ENCODE peak calls at places on chromosomes 3 and 15, in four cellular contexts. One of them, this sample, is unnamed. For H3K4me1, the result is how much of the 10 kb centered on the place peaks cover.

GRCh38 chr3:113468536-113468935 is 27.2 kb upstream of the CFAP44 start:
- DNase-seq in neural progenitor cell: no peak
- DNase-seq in GM23248: no peak
- DNase-seq in MM.1S: no peak
- DNase-seq in this sample: peak

GRCh38 chr3:119945286-119945685 is 149.0 kb downstream of the GSK3B start:
- DNase-seq in MM.1S: no peak
- DNase-seq in GM23248: no peak
- DNase-seq in neural progenitor cell: no peak
- DNase-seq in this sample: peak

GRCh38 chr3:151328298-151329036 is 882 bp downstream of the P2RY13 start:
- DNase-seq in neural progenitor cell: no peak
- DNase-seq in GM23248: peak
- DNase-seq in MM.1S: no peak
- DNase-seq in this sample: no peak

GRCh38 chr15:68316061-68316804 is 38.7 kb downstream of the FEM1B start:
- DNase-seq in neural progenitor cell: peak
- DNase-seq in GM23248: no peak
- DNase-seq in MM.1S: no peak
- DNase-seq in this sample: no peak

GRCh38 chr15:98943609-98944111 is 63.9 kb downstream of the PGPEP1L start:
- DNase-seq in GM23248: peak
- DNase-seq in MM.1S: no peak
- DNase-seq in neural progenitor cell: no peak
- DNase-seq in this sample: no peak

GRCh38 chr15:91329914-91330313 is 229.9 kb downstream of the SV2B start:
- DNase-seq in neural progenitor cell: no peak
- DNase-seq in GM23248: no peak
- DNase-seq in MM.1S: no peak
- DNase-seq in this sample: no peak

GRCh38 chr15:29207027-29207757 is 62.4 kb downstream of the NSMCE3 start:
- DNase-seq in MM.1S: no peak
- DNase-seq in neural progenitor cell: no peak
- DNase-seq in GM23248: no peak
- DNase-seq in this sample: no peak

GRCh38 chr3:186427627-186428026 is 65.6 kb upstream of the DGKG start:
- DNase-seq in GM23248: no peak
- DNase-seq in MM.1S: peak
- DNase-seq in neural progenitor cell: no peak
- DNase-seq in this sample: no peak

GRCh38 chr3:170270282-170270891 is 48.2 kb downstream of the PRKCI start:
- DNase-seq in GM23248: no peak
- DNase-seq in neural progenitor cell: no peak
- DNase-seq in MM.1S: no peak
- DNase-seq in this sample: no peak

GRCh38 chr3:150599611-150600297 is 3.4 kb upstream of the SELENOT start:
- DNase-seq in GM23248: peak
- DNase-seq in neural progenitor cell: no peak
- DNase-seq in MM.1S: peak
- DNase-seq in this sample: peak

GRCh38 chr15:101578443-101578894 is 73.7 kb downstream of the TM2D3 start:
- DNase-seq in GM23248: peak
- DNase-seq in MM.1S: peak
- DNase-seq in neural progenitor cell: peak
- DNase-seq in this sample: peak

GRCh38 chr15:68789041-68789920 is 31.4 kb downstream of the ANP32A start:
- DNase-seq in MM.1S: no peak
- DNase-seq in neural progenitor cell: no peak
- DNase-seq in GM23248: no peak
- DNase-seq in this sample: no peak

GRCh38 chr3:12557472-12558105 is 702 bp downstream of the MKRN2 start:
- DNase-seq in MM.1S: no peak
- DNase-seq in GM23248: peak
- DNase-seq in neural progenitor cell: no peak
- DNase-seq in this sample: peak

GRCh38 chr15:70012895-70013294 is 84.8 kb downstream of the TLE3 start:
- DNase-seq in neural progenitor cell: no peak
- DNase-seq in GM23248: no peak
- DNase-seq in MM.1S: no peak
- DNase-seq in this sample: no peak
- H3K4me1 ChIP-seq in neural progenitor cell: under half
- H3K4me1 ChIP-seq in GM23248: under half
- H3K4me1 ChIP-seq in MM.1S: under half
- H3K4me1 ChIP-seq in this sample: under half

DNA sequence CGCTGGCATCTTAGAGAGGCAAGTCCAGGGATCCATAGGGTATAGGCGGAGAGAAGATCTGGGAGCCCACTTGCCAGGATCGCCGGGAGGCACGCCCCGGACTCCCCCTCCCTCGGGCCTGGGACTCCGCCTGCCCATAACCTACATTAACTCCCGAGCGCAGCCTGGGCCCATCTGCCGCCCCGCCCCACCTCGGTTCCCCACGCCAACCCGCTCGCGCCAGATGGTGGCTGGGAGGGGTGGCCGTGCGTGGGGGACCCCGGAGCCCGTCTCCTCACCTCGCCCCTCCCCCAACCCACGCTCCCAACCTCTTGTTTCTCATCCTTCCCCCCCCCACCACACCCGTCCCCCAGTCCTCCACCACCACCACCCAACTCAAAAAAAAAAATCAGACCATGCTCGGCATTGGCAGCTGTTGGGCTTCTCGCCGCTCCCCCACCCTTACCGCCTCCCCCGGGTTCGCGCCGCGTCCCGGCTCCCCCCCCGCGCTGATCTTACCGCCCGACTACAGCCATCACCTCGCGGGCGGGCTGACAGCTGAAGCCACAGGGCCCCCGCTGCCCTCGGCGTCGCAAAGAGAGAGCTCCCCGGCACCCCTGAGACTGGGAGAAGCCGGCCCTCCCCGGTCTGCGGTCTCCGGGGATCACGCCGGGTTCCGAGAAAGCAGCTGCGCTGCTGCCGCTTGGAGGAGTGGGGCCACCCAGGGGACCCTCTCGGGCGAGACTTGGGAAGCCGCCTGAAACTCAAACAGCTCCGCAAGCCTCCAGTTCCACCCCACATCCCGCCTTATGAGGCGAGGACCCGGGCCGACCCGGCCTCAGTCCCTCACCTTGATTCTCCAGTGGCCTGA is 1.4 kb upstream of the DLL4 start:
- DNase-seq in GM23248: peak
- DNase-seq in MM.1S: peak
- DNase-seq in neural progenitor cell: no peak
- DNase-seq in this sample: no peak
- TF ChIP-seq EZH2 in GM23248: no peak
- TF ChIP-seq EZH2 in MM.1S: no peak
- TF ChIP-seq EZH2 in neural progenitor cell: peak
- TF ChIP-seq EZH2 in this sample: peak

DNA sequence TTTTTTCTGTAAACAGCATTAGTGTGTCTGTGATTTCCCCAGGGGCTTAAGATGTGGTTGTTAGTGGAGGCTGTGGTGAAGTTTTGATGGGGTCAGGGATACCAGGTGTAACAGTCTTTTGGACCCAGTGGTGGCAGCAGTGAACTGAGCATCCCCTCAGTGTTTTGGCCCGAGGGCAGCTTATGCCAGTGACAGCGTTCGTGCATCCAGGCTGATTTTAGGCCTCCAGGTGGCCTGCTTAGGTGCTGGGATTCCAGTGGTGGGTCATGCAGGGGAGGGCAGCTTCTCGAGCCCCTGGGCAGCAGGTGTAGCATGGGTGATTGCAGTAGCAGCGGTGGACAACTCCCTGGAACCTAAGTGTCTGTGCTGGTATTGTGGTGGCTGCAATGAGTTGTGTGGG is 29.2 kb downstream of the STT3B start:
- DNase-seq in neural progenitor cell: peak
- DNase-seq in MM.1S: no peak
- DNase-seq in GM23248: no peak
- DNase-seq in this sample: no peak
- H3K4me1 ChIP-seq in neural progenitor cell: under half
- H3K4me1 ChIP-seq in MM.1S: under half
- H3K4me1 ChIP-seq in GM23248: under half
- H3K4me1 ChIP-seq in this sample: under half

DNA sequence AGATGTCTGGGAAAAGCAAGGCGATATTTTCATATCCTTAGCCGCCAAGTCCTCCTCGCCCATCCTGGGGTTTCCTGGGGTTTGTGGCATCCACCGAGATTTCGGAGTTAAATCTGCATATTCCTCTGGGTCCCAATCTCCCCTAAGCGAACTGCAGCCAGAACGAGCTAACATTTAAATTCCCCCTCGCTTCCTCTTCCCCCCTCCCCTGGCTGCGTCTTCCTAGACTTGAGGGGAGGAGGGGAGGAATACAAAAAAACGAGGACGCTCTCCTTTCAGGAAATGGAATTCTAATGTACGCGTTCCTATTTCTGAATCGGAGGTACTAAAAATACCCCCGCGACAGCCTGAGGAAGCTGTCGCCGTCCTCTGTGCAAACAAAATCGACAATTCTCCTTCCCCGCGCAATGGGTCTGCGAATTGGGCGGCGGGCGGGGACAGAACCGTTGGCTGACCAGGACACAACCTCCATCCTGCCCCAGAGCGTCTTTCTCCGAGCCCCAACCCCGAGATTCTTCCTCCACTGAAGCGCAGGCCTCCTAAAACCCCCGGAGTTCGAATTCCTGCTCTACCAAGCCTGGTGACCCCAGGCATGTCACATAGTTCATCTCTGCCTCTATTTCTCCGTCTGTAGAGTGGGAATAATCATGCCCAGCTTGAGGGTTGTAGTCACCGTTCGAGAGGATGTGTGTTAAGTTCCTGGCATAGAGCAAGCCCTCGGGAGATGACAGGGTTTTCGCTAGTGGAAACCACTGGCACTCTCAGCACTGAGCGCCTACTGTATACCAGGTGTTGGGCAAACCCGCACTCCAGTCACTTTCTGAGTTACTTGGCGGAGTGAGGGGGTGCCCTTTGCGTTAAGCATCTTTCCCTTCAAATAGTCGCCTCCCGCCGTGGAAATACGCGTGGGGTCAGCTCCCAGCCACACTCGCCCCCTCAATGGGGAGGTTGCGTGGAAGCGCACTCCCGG is 5.3 kb downstream of the FEZF2 start:
- DNase-seq in GM23248: no peak
- DNase-seq in neural progenitor cell: peak
- DNase-seq in MM.1S: no peak
- DNase-seq in this sample: no peak
- TF ChIP-seq EZH2 in GM23248: peak
- TF ChIP-seq EZH2 in neural progenitor cell: no peak
- TF ChIP-seq EZH2 in MM.1S: no peak
- TF ChIP-seq EZH2 in this sample: peak

GRCh38 chr15:42576776-42577175 is 1.4 kb downstream of the STARD9 start:
- DNase-seq in GM23248: no peak
- DNase-seq in neural progenitor cell: no peak
- DNase-seq in MM.1S: peak
- DNase-seq in this sample: no peak

GRCh38 chr15:42575188-42576039 is at the start of gene STARD9:
- DNase-seq in neural progenitor cell: peak
- DNase-seq in MM.1S: peak
- DNase-seq in GM23248: peak
- DNase-seq in this sample: peak

GRCh38 chr15:42578984-42579537 is 3.7 kb downstream of the STARD9 start:
- DNase-seq in MM.1S: no peak
- DNase-seq in GM23248: no peak
- DNase-seq in neural progenitor cell: no peak
- DNase-seq in this sample: no peak

GRCh38 chr15:42576040-42576594 is 711 bp downstream of the STARD9 start:
- DNase-seq in neural progenitor cell: no peak
- DNase-seq in MM.1S: no peak
- DNase-seq in GM23248: no peak
- DNase-seq in this sample: no peak

GRCh38 chr15:42577514-42578031 is 2.2 kb downstream of the STARD9 start:
- DNase-seq in GM23248: peak
- DNase-seq in MM.1S: peak
- DNase-seq in neural progenitor cell: no peak
- DNase-seq in this sample: no peak
- H3K4me1 ChIP-seq in GM23248: under half
- H3K4me1 ChIP-seq in MM.1S: under half
- H3K4me1 ChIP-seq in neural progenitor cell: under half
- H3K4me1 ChIP-seq in this sample: under half

DNA sequence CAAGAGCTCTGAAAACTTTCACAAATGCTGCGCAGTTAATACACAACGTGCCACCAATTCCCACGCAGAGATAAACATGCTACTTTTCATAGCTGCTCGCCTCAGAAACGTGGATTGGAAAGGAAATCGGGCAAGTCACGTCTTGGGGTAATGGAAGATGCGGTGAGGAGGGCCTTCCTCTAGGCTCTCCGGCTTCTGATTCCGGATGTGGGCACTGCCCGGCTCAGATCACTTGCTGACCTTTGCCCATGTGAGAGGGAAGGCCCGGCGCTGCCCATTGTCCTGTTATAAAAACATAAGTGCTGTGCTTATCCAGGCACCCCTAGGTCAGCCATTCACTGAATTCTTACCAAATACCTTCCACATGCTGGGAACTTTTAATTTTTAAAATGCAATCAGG is 1.9 kb downstream of the ST8SIA2 start:
- DNase-seq in MM.1S: no peak
- DNase-seq in neural progenitor cell: no peak
- DNase-seq in GM23248: no peak
- DNase-seq in this sample: no peak
- TF ChIP-seq EZH2 in MM.1S: no peak
- TF ChIP-seq EZH2 in neural progenitor cell: no peak
- TF ChIP-seq EZH2 in GM23248: no peak
- TF ChIP-seq EZH2 in this sample: no peak

GRCh38 chr3:20060924-20061323 is 20.7 kb downstream of the KAT2B start:
- DNase-seq in MM.1S: peak
- DNase-seq in GM23248: peak
- DNase-seq in neural progenitor cell: no peak
- DNase-seq in this sample: no peak

GRCh38 chr3:20057612-20058180 is 17.4 kb downstream of the KAT2B start:
- DNase-seq in neural progenitor cell: no peak
- DNase-seq in MM.1S: no peak
- DNase-seq in GM23248: no peak
- DNase-seq in this sample: no peak

GRCh38 chr3:20054549-20054987 is 14.3 kb downstream of the KAT2B start:
- DNase-seq in neural progenitor cell: no peak
- DNase-seq in GM23248: peak
- DNase-seq in MM.1S: peak
- DNase-seq in this sample: peak

GRCh38 chr3:20055020-20055775 is 15.0 kb downstream of the KAT2B start:
- DNase-seq in neural progenitor cell: no peak
- DNase-seq in MM.1S: peak
- DNase-seq in GM23248: peak
- DNase-seq in this sample: no peak

GRCh38 chr3:20056727-20057611 is 16.7 kb downstream of the KAT2B start:
- DNase-seq in GM23248: peak
- DNase-seq in MM.1S: no peak
- DNase-seq in neural progenitor cell: no peak
- DNase-seq in this sample: no peak
- H3K4me1 ChIP-seq in GM23248: under half
- H3K4me1 ChIP-seq in MM.1S: under half
- H3K4me1 ChIP-seq in neural progenitor cell: under half
- H3K4me1 ChIP-seq in this sample: under half

This sample was measured in A673.